ENCODE peak calls at places on chromosomes 11 and 22, in six cellular contexts. G is iPS-NIHi11; O is kidney epithelial cell; Y is brain microvascular endothelial cell; M is naive thymus-derived CD8-positive, alpha-beta T cell; C is NCI-H774. E is an unnamed sample.

GRCh38 chr11:68373810-68374501 is 61.6 kb downstream of the LRP5 start:
- DNase-seq in G (no peak), O (no peak), Y (no peak), M (no peak), C (peak), E (no peak)

GRCh38 chr11:117319214-117319840 is 3.3 kb upstream of the BACE1 start:
- DNase-seq in G (no peak), O (no peak), Y (peak), M (no peak), C (no peak), E (peak)

GRCh38 chr11:11347583-11347982 is 5.5 kb downstream of the CSNK2A3 start:
- DNase-seq in G (no peak), O (no peak), Y (no peak), M (no peak), C (no peak), E (no peak)

GRCh38 chr11:94767701-94768601 is at the start of gene AMOTL1:
- DNase-seq in G (peak), O (peak), Y (peak), M (no peak), C (peak), E (peak)

GRCh38 chr11:88435405-88435804 is 97.9 kb upstream of the CTSC start:
- DNase-seq in G (no peak), O (no peak), Y (no peak), M (no peak), C (no peak), E (no peak)

GRCh38 chr11:71194702-71195101 is 57.7 kb downstream of the SHANK2 start:
- DNase-seq in G (no peak), O (no peak), Y (no peak), M (no peak), C (no peak), E (no peak)

GRCh38 chr11:47184711-47185304 is 1.4 kb downstream of the PACSIN3 start:
- DNase-seq in G (peak), O (no peak), Y (no peak), M (no peak), C (no peak), E (no peak)

GRCh38 chr11:17263803-17264202 is 12.7 kb upstream of the NUCB2 start:
- DNase-seq in G (no peak), O (no peak), Y (no peak), M (no peak), C (no peak), E (peak)

GRCh38 chr11:2982214-2982613 is 9.9 kb downstream of the NAP1L4 start:
- DNase-seq in G (no peak), O (no peak), Y (no peak), M (no peak), C (no peak), E (no peak)

GRCh38 chr11:76132268-76132667 is 74.0 kb downstream of the WNT11 start:
- DNase-seq in G (no peak), O (no peak), Y (no peak), M (no peak), C (no peak), E (no peak)

GRCh38 chr11:1879941-1880720 is 11.6 kb downstream of the PRR33 start:
- DNase-seq in G (peak), O (no peak), Y (no peak), M (no peak), C (no peak), E (no peak)

GRCh38 chr22:46620588-46621242 is 529 bp downstream of the GRAMD4 start:
- DNase-seq in G (no peak), O (no peak), Y (no peak), M (no peak), C (no peak), E (no peak)

GRCh38 chr22:21972293-21972779 is 10.3 kb downstream of the TOP3B start:
- DNase-seq in G (peak), O (no peak), Y (peak), M (peak), C (no peak), E (no peak)

GRCh38 chr11:587546-587945 is 11.3 kb downstream of the PHRF1 start:
- DNase-seq in G (no peak), O (no peak), Y (no peak), M (no peak), C (no peak), E (no peak)

GRCh38 chr11:1055990-1056771 is 18.5 kb upstream of the MUC2 start:
- DNase-seq in G (no peak), O (no peak), Y (no peak), M (no peak), C (no peak), E (no peak)

GRCh38 chr11:116732740-116733385 is 39.9 kb downstream of the BUD13 start:
- DNase-seq in G (peak), O (peak), Y (peak), M (peak), C (peak), E (peak)

GRCh38 chr11:8671651-8672062 is 10.8 kb downstream of the TRIM66 start:
- DNase-seq in G (no peak), O (no peak), Y (peak), M (no peak), C (peak), E (no peak)

GRCh38 chr11:112542479-112542878 is 281.8 kb upstream of the PLET1 start:
- DNase-seq in G (no peak), O (no peak), Y (no peak), M (no peak), C (no peak), E (no peak)

GRCh38 chr11:10293423-10294288 is at the start of gene SBF2:
- DNase-seq in G (peak), O (no peak), Y (peak), M (peak), C (peak), E (peak)

GRCh38 chr11:34929794-34930763 is 13.7 kb downstream of the PDHX start:
- DNase-seq in G (no peak), O (no peak), Y (no peak), M (no peak), C (no peak), E (no peak)

GRCh38 chr11:75442161-75442885 is 9.3 kb upstream of the KLHL35 start:
- DNase-seq in G (no peak), O (no peak), Y (no peak), M (no peak), C (no peak), E (no peak)

GRCh38 chr22:37633082-37633692 is 6.3 kb upstream of the SH3BP1 start:
- DNase-seq in G (no peak), O (no peak), Y (no peak), M (peak), C (no peak), E (no peak)

GRCh38 chr11:64924910-64925284 is 408 bp downstream of the PPP2R5B start:
- DNase-seq in G (no peak), O (no peak), Y (no peak), M (no peak), C (no peak), E (no peak)

GRCh38 chr11:130068546-130068985 is 1.1 kb upstream of the APLP2 start:
- DNase-seq in G (no peak), O (no peak), Y (no peak), M (no peak), C (peak), E (no peak)

GRCh38 chr11:67352546-67353316 is 615 bp downstream of the POLD4 start:
- DNase-seq in G (peak), O (no peak), Y (no peak), M (no peak), C (no peak), E (no peak)

E was measured in HFFc6.